ENCODE peak calls at places on chromosomes 12 and 14, in eight cellular contexts. One of them, this sample, is unnamed.

GRCh38 chr12:75792687-75793086 is 238.9 kb downstream of the PHLDA1 start:
- DNase-seq in mesothelial cell of epicardium: no peak
- DNase-seq in cardiac muscle cell: no peak
- DNase-seq in T-helper 2 cell: no peak
- DNase-seq in activated naive CD8-positive, alpha-beta T cell treated with anti-CD3 and anti-CD28 coated beads, Interleukin-2, amount 10 ng/mL, durations not matched to agents 7 days and 5 days: no peak
- DNase-seq in activated T-helper 1 cell treated with Interleukin-2 at 50 U/mL for 16 hours: no peak
- DNase-seq in stimulated activated CD4-positive, alpha-beta T cell treated with anti-CD3 and anti-CD28 coated beads, Interleukin-2, amount 100 ng/mL, for 24 hours: no peak
- DNase-seq in NCI-H748 treated with DMSO at 0.1 percent for 48 hours: no peak
- DNase-seq in this sample: no peak

GRCh38 chr12:54221402-54221984 is 32.7 kb upstream of the SMUG1 start:
- DNase-seq in mesothelial cell of epicardium: no peak
- DNase-seq in cardiac muscle cell: no peak
- DNase-seq in T-helper 2 cell: no peak
- DNase-seq in activated naive CD8-positive, alpha-beta T cell treated with anti-CD3 and anti-CD28 coated beads, Interleukin-2, amount 10 ng/mL, durations not matched to agents 7 days and 5 days: no peak
- DNase-seq in activated T-helper 1 cell treated with Interleukin-2 at 50 U/mL for 16 hours: no peak
- DNase-seq in stimulated activated CD4-positive, alpha-beta T cell treated with anti-CD3 and anti-CD28 coated beads, Interleukin-2, amount 100 ng/mL, for 24 hours: no peak
- DNase-seq in NCI-H748 treated with DMSO at 0.1 percent for 48 hours: no peak
- DNase-seq in this sample: no peak

GRCh38 chr14:100614803-100615202 is 27.6 kb upstream of the BEGAIN start:
- DNase-seq in mesothelial cell of epicardium: no peak
- DNase-seq in cardiac muscle cell: no peak
- DNase-seq in T-helper 2 cell: no peak
- DNase-seq in activated naive CD8-positive, alpha-beta T cell treated with anti-CD3 and anti-CD28 coated beads, Interleukin-2, amount 10 ng/mL, durations not matched to agents 7 days and 5 days: no peak
- DNase-seq in activated T-helper 1 cell treated with Interleukin-2 at 50 U/mL for 16 hours: no peak
- DNase-seq in stimulated activated CD4-positive, alpha-beta T cell treated with anti-CD3 and anti-CD28 coated beads, Interleukin-2, amount 100 ng/mL, for 24 hours: no peak
- DNase-seq in NCI-H748 treated with DMSO at 0.1 percent for 48 hours: no peak
- DNase-seq in this sample: no peak

GRCh38 chr14:26596722-26597030 is 1.2 kb downstream of the NOVA1 start:
- DNase-seq in mesothelial cell of epicardium: no peak
- DNase-seq in cardiac muscle cell: peak
- DNase-seq in T-helper 2 cell: no peak
- DNase-seq in activated naive CD8-positive, alpha-beta T cell treated with anti-CD3 and anti-CD28 coated beads, Interleukin-2, amount 10 ng/mL, durations not matched to agents 7 days and 5 days: no peak
- DNase-seq in activated T-helper 1 cell treated with Interleukin-2 at 50 U/mL for 16 hours: no peak
- DNase-seq in stimulated activated CD4-positive, alpha-beta T cell treated with anti-CD3 and anti-CD28 coated beads, Interleukin-2, amount 100 ng/mL, for 24 hours: no peak
- DNase-seq in NCI-H748 treated with DMSO at 0.1 percent for 48 hours: peak
- DNase-seq in this sample: peak

GRCh38 chr12:132766380-132767085 is 4.9 kb upstream of the ANKLE2 start:
- DNase-seq in mesothelial cell of epicardium: no peak
- DNase-seq in cardiac muscle cell: peak
- DNase-seq in T-helper 2 cell: no peak
- DNase-seq in activated naive CD8-positive, alpha-beta T cell treated with anti-CD3 and anti-CD28 coated beads, Interleukin-2, amount 10 ng/mL, durations not matched to agents 7 days and 5 days: no peak
- DNase-seq in activated T-helper 1 cell treated with Interleukin-2 at 50 U/mL for 16 hours: no peak
- DNase-seq in stimulated activated CD4-positive, alpha-beta T cell treated with anti-CD3 and anti-CD28 coated beads, Interleukin-2, amount 100 ng/mL, for 24 hours: no peak
- DNase-seq in NCI-H748 treated with DMSO at 0.1 percent for 48 hours: no peak
- DNase-seq in this sample: no peak

GRCh38 chr12:108786450-108786849 is 55.1 kb upstream of the CORO1C start:
- DNase-seq in mesothelial cell of epicardium: no peak
- DNase-seq in cardiac muscle cell: no peak
- DNase-seq in T-helper 2 cell: no peak
- DNase-seq in activated naive CD8-positive, alpha-beta T cell treated with anti-CD3 and anti-CD28 coated beads, Interleukin-2, amount 10 ng/mL, durations not matched to agents 7 days and 5 days: no peak
- DNase-seq in activated T-helper 1 cell treated with Interleukin-2 at 50 U/mL for 16 hours: no peak
- DNase-seq in stimulated activated CD4-positive, alpha-beta T cell treated with anti-CD3 and anti-CD28 coated beads, Interleukin-2, amount 100 ng/mL, for 24 hours: no peak
- DNase-seq in NCI-H748 treated with DMSO at 0.1 percent for 48 hours: no peak
- DNase-seq in this sample: no peak

GRCh38 chr12:90695415-90695814 is 259.6 kb downstream of the CCER1 start:
- DNase-seq in mesothelial cell of epicardium: no peak
- DNase-seq in cardiac muscle cell: peak
- DNase-seq in T-helper 2 cell: no peak
- DNase-seq in activated naive CD8-positive, alpha-beta T cell treated with anti-CD3 and anti-CD28 coated beads, Interleukin-2, amount 10 ng/mL, durations not matched to agents 7 days and 5 days: no peak
- DNase-seq in activated T-helper 1 cell treated with Interleukin-2 at 50 U/mL for 16 hours: no peak
- DNase-seq in stimulated activated CD4-positive, alpha-beta T cell treated with anti-CD3 and anti-CD28 coated beads, Interleukin-2, amount 100 ng/mL, for 24 hours: no peak
- DNase-seq in NCI-H748 treated with DMSO at 0.1 percent for 48 hours: no peak
- DNase-seq in this sample: no peak

GRCh38 chr12:34298176-34298970 is 276.1 kb downstream of the ALG10 start:
- DNase-seq in mesothelial cell of epicardium: no peak
- DNase-seq in cardiac muscle cell: no peak
- DNase-seq in T-helper 2 cell: no peak
- DNase-seq in activated naive CD8-positive, alpha-beta T cell treated with anti-CD3 and anti-CD28 coated beads, Interleukin-2, amount 10 ng/mL, durations not matched to agents 7 days and 5 days: no peak
- DNase-seq in activated T-helper 1 cell treated with Interleukin-2 at 50 U/mL for 16 hours: no peak
- DNase-seq in stimulated activated CD4-positive, alpha-beta T cell treated with anti-CD3 and anti-CD28 coated beads, Interleukin-2, amount 100 ng/mL, for 24 hours: no peak
- DNase-seq in NCI-H748 treated with DMSO at 0.1 percent for 48 hours: no peak
- DNase-seq in this sample: no peak

GRCh38 chr12:105227879-105228278 is 8.1 kb downstream of the APPL2 start:
- DNase-seq in mesothelial cell of epicardium: no peak
- DNase-seq in cardiac muscle cell: no peak
- DNase-seq in T-helper 2 cell: no peak
- DNase-seq in activated naive CD8-positive, alpha-beta T cell treated with anti-CD3 and anti-CD28 coated beads, Interleukin-2, amount 10 ng/mL, durations not matched to agents 7 days and 5 days: no peak
- DNase-seq in activated T-helper 1 cell treated with Interleukin-2 at 50 U/mL for 16 hours: no peak
- DNase-seq in stimulated activated CD4-positive, alpha-beta T cell treated with anti-CD3 and anti-CD28 coated beads, Interleukin-2, amount 100 ng/mL, for 24 hours: no peak
- DNase-seq in NCI-H748 treated with DMSO at 0.1 percent for 48 hours: no peak
- DNase-seq in this sample: no peak

GRCh38 chr14:67575684-67576083 is 24.4 kb downstream of the PIGH start:
- DNase-seq in mesothelial cell of epicardium: no peak
- DNase-seq in cardiac muscle cell: no peak
- DNase-seq in T-helper 2 cell: no peak
- DNase-seq in activated naive CD8-positive, alpha-beta T cell treated with anti-CD3 and anti-CD28 coated beads, Interleukin-2, amount 10 ng/mL, durations not matched to agents 7 days and 5 days: peak
- DNase-seq in activated T-helper 1 cell treated with Interleukin-2 at 50 U/mL for 16 hours: no peak
- DNase-seq in stimulated activated CD4-positive, alpha-beta T cell treated with anti-CD3 and anti-CD28 coated beads, Interleukin-2, amount 100 ng/mL, for 24 hours: no peak
- DNase-seq in NCI-H748 treated with DMSO at 0.1 percent for 48 hours: no peak
- DNase-seq in this sample: no peak

GRCh38 chr14:62629070-62629580 is 416.1 kb downstream of the KCNH5 start:
- DNase-seq in mesothelial cell of epicardium: no peak
- DNase-seq in cardiac muscle cell: no peak
- DNase-seq in T-helper 2 cell: no peak
- DNase-seq in activated naive CD8-positive, alpha-beta T cell treated with anti-CD3 and anti-CD28 coated beads, Interleukin-2, amount 10 ng/mL, durations not matched to agents 7 days and 5 days: no peak
- DNase-seq in activated T-helper 1 cell treated with Interleukin-2 at 50 U/mL for 16 hours: no peak
- DNase-seq in stimulated activated CD4-positive, alpha-beta T cell treated with anti-CD3 and anti-CD28 coated beads, Interleukin-2, amount 100 ng/mL, for 24 hours: no peak
- DNase-seq in NCI-H748 treated with DMSO at 0.1 percent for 48 hours: no peak
- DNase-seq in this sample: no peak

GRCh38 chr12:82527165-82527780 is 159.4 kb upstream of the TMTC2 start:
- DNase-seq in mesothelial cell of epicardium: no peak
- DNase-seq in cardiac muscle cell: peak
- DNase-seq in T-helper 2 cell: no peak
- DNase-seq in activated naive CD8-positive, alpha-beta T cell treated with anti-CD3 and anti-CD28 coated beads, Interleukin-2, amount 10 ng/mL, durations not matched to agents 7 days and 5 days: no peak
- DNase-seq in activated T-helper 1 cell treated with Interleukin-2 at 50 U/mL for 16 hours: no peak
- DNase-seq in stimulated activated CD4-positive, alpha-beta T cell treated with anti-CD3 and anti-CD28 coated beads, Interleukin-2, amount 100 ng/mL, for 24 hours: peak
- DNase-seq in NCI-H748 treated with DMSO at 0.1 percent for 48 hours: peak
- DNase-seq in this sample: peak

GRCh38 chr12:1915082-1915968 is 3.1 kb downstream of the CACNA2D4 start:
- DNase-seq in mesothelial cell of epicardium: no peak
- DNase-seq in cardiac muscle cell: no peak
- DNase-seq in T-helper 2 cell: no peak
- DNase-seq in activated naive CD8-positive, alpha-beta T cell treated with anti-CD3 and anti-CD28 coated beads, Interleukin-2, amount 10 ng/mL, durations not matched to agents 7 days and 5 days: peak
- DNase-seq in activated T-helper 1 cell treated with Interleukin-2 at 50 U/mL for 16 hours: peak
- DNase-seq in stimulated activated CD4-positive, alpha-beta T cell treated with anti-CD3 and anti-CD28 coated beads, Interleukin-2, amount 100 ng/mL, for 24 hours: peak
- DNase-seq in NCI-H748 treated with DMSO at 0.1 percent for 48 hours: no peak
- DNase-seq in this sample: no peak

GRCh38 chr12:128570191-128571065 is 253.3 kb downstream of the SLC15A4 start:
- DNase-seq in mesothelial cell of epicardium: no peak
- DNase-seq in cardiac muscle cell: no peak
- DNase-seq in T-helper 2 cell: no peak
- DNase-seq in activated naive CD8-positive, alpha-beta T cell treated with anti-CD3 and anti-CD28 coated beads, Interleukin-2, amount 10 ng/mL, durations not matched to agents 7 days and 5 days: no peak
- DNase-seq in activated T-helper 1 cell treated with Interleukin-2 at 50 U/mL for 16 hours: no peak
- DNase-seq in stimulated activated CD4-positive, alpha-beta T cell treated with anti-CD3 and anti-CD28 coated beads, Interleukin-2, amount 100 ng/mL, for 24 hours: no peak
- DNase-seq in NCI-H748 treated with DMSO at 0.1 percent for 48 hours: no peak
- DNase-seq in this sample: no peak